ENCODE peak calls at places on chromosomes 12 and 14, in six cellular contexts. Z is AG08395; P is activated T-cell treated with anti-CD3 and anti-CD28 coated beads, Interleukin-2, amount 50 U/mL, for 4 hours; E is DMS79 treated with DMSO at 0.1 percent for 48 hours; X is stimulated activated CD4-positive, alpha-beta T cell treated with anti-CD3 and anti-CD28 coated beads, Interleukin-15, amount 100 ng/mL, for 24 hours; U is H54. M is an unnamed sample.

GRCh38 chr12:41795910-41796309 is 348.8 kb downstream of the GXYLT1 start:
- DNase-seq in P (no peak), Z (no peak), U (no peak), X (no peak), E (no peak), M (no peak)

GRCh38 chr14:66920196-66920595 is 269.0 kb upstream of the GARIN2 start:
- DNase-seq in U (no peak), Z (peak), X (no peak), E (no peak), P (no peak), M (no peak)

GRCh38 chr12:45543887-45544286 is 185.6 kb upstream of the ARID2 start:
- DNase-seq in E (peak), X (peak), Z (peak), P (peak), U (peak), M (peak)

GRCh38 chr12:108564724-108565123 is 2.3 kb downstream of the ISCU start:
- DNase-seq in U (no peak), Z (no peak), E (no peak), X (no peak), P (no peak), M (no peak)

GRCh38 chr14:91273885-91274273 is 29.4 kb upstream of the GPR68 start:
- DNase-seq in U (no peak), Z (no peak), E (peak), X (no peak), P (no peak), M (no peak)

GRCh38 chr14:51846631-51847488 is 13.6 kb upstream of the GNG2 start:
- DNase-seq in P (peak), U (no peak), X (peak), E (peak), Z (peak), M (peak)

GRCh38 chr14:72479471-72479931 is 414.4 kb downstream of the DPF3 start:
- DNase-seq in Z (no peak), X (no peak), P (no peak), E (peak), U (no peak), M (no peak)

GRCh38 chr12:45214739-45215418 is 1.0 kb upstream of the ANO6 start:
- DNase-seq in X (peak), U (no peak), P (no peak), Z (no peak), E (no peak), M (no peak)

GRCh38 chr14:75273272-75274044 is 5.2 kb upstream of the FOS start:
- DNase-seq in U (no peak), P (no peak), X (no peak), Z (peak), E (no peak), M (peak)

GRCh38 chr14:67221248-67221981 is 19.8 kb upstream of the PALS1 start:
- DNase-seq in P (no peak), E (no peak), U (peak), X (no peak), Z (peak), M (peak)

GRCh38 chr12:53533476-53533875 is 26.2 kb upstream of the NPFF start:
- DNase-seq in Z (no peak), E (no peak), X (no peak), P (no peak), U (no peak), M (no peak)

GRCh38 chr12:124188561-124189405 is 106.1 kb upstream of the RFLNA start:
- DNase-seq in X (no peak), U (peak), E (no peak), Z (peak), P (no peak), M (no peak)

GRCh38 chr12:86261606-86262005 is 5.4 kb upstream of the MGAT4C start:
- DNase-seq in X (no peak), E (no peak), Z (no peak), U (no peak), P (no peak), M (no peak)

GRCh38 chr12:50070314-50071060 is 13.1 kb downstream of the ASIC1 start:
- DNase-seq in U (peak), P (peak), Z (peak), E (peak), X (peak), M (peak)

GRCh38 chr12:106040521-106040920 is 98.2 kb downstream of the NUAK1 start:
- DNase-seq in Z (no peak), E (no peak), P (no peak), U (no peak), X (no peak), M (no peak)

GRCh38 chr12:52209321-52209720 is 17.5 kb upstream of the KRT80 start:
- DNase-seq in Z (no peak), X (no peak), P (no peak), E (no peak), U (no peak), M (no peak)

GRCh38 chr14:75597149-75597548 is 18.7 kb downstream of the FLVCR2 start:
- DNase-seq in E (no peak), Z (no peak), P (no peak), X (no peak), U (no peak), M (no peak)

GRCh38 chr12:16955083-16955657 is 349.2 kb upstream of the LMO3 start:
- DNase-seq in P (no peak), U (no peak), X (no peak), E (no peak), Z (no peak), M (no peak)

GRCh38 chr14:59919582-59920377 is at the start of gene LRRC9:
- DNase-seq in P (peak), Z (no peak), U (no peak), E (peak), X (peak), M (peak)